ENCODE peak calls at places on chromosomes 3 and 15, in five cellular contexts. One of them, this sample, is unnamed.

GRCh38 chr15:90530250-90531051 is 728 bp downstream of the CRTC3 start:
- DNase-seq in progenitor cell of endocrine pancreas: peak
- DNase-seq in testis: peak
- DNase-seq in MV-4-11: no peak
- DNase-seq in activated CD8-positive, alpha-beta memory T cell treated with anti-CD3 and anti-CD28 coated beads for 48 hours: peak
- DNase-seq in this sample: no peak

GRCh38 chr15:39299506-39300267 is 281.2 kb upstream of the THBS1 start:
- DNase-seq in progenitor cell of endocrine pancreas: no peak
- DNase-seq in testis: no peak
- DNase-seq in MV-4-11: no peak
- DNase-seq in activated CD8-positive, alpha-beta memory T cell treated with anti-CD3 and anti-CD28 coated beads for 48 hours: no peak
- DNase-seq in this sample: no peak

GRCh38 chr3:148756306-148756705 is 58.6 kb downstream of the AGTR1 start:
- DNase-seq in progenitor cell of endocrine pancreas: no peak
- DNase-seq in testis: no peak
- DNase-seq in MV-4-11: peak
- DNase-seq in activated CD8-positive, alpha-beta memory T cell treated with anti-CD3 and anti-CD28 coated beads for 48 hours: no peak
- DNase-seq in this sample: no peak

GRCh38 chr15:39586387-39587171 is 5.7 kb downstream of the THBS1 start:
- DNase-seq in progenitor cell of endocrine pancreas: no peak
- DNase-seq in testis: no peak
- DNase-seq in MV-4-11: no peak
- DNase-seq in activated CD8-positive, alpha-beta memory T cell treated with anti-CD3 and anti-CD28 coated beads for 48 hours: no peak
- DNase-seq in this sample: no peak

GRCh38 chr3:168847293-168847883 is 751.7 kb upstream of the GOLIM4 start:
- DNase-seq in progenitor cell of endocrine pancreas: no peak
- DNase-seq in testis: peak
- DNase-seq in MV-4-11: peak
- DNase-seq in activated CD8-positive, alpha-beta memory T cell treated with anti-CD3 and anti-CD28 coated beads for 48 hours: no peak
- DNase-seq in this sample: no peak

GRCh38 chr3:160355826-160356225 is 43.2 kb downstream of the IFT80 start:
- DNase-seq in progenitor cell of endocrine pancreas: no peak
- DNase-seq in testis: no peak
- DNase-seq in MV-4-11: no peak
- DNase-seq in activated CD8-positive, alpha-beta memory T cell treated with anti-CD3 and anti-CD28 coated beads for 48 hours: no peak
- DNase-seq in this sample: no peak

GRCh38 chr3:113021471-113021870 is 30.7 kb downstream of the GTPBP8 start:
- DNase-seq in progenitor cell of endocrine pancreas: no peak
- DNase-seq in testis: no peak
- DNase-seq in MV-4-11: no peak
- DNase-seq in activated CD8-positive, alpha-beta memory T cell treated with anti-CD3 and anti-CD28 coated beads for 48 hours: no peak
- DNase-seq in this sample: no peak

GRCh38 chr3:130081371-130081881 is at the start of gene ALG1L2:
- DNase-seq in progenitor cell of endocrine pancreas: no peak
- DNase-seq in testis: no peak
- DNase-seq in MV-4-11: no peak
- DNase-seq in activated CD8-positive, alpha-beta memory T cell treated with anti-CD3 and anti-CD28 coated beads for 48 hours: no peak
- DNase-seq in this sample: no peak

GRCh38 chr3:136171097-136171542 is 25.0 kb downstream of the MSL2 start:
- DNase-seq in progenitor cell of endocrine pancreas: no peak
- DNase-seq in testis: no peak
- DNase-seq in MV-4-11: no peak
- DNase-seq in activated CD8-positive, alpha-beta memory T cell treated with anti-CD3 and anti-CD28 coated beads for 48 hours: no peak
- DNase-seq in this sample: no peak

GRCh38 chr3:148513066-148513671 is 184.5 kb upstream of the AGTR1 start:
- DNase-seq in progenitor cell of endocrine pancreas: no peak
- DNase-seq in testis: no peak
- DNase-seq in MV-4-11: no peak
- DNase-seq in activated CD8-positive, alpha-beta memory T cell treated with anti-CD3 and anti-CD28 coated beads for 48 hours: no peak
- DNase-seq in this sample: no peak

GRCh38 chr3:48314542-48314941 is 18.9 kb downstream of the SPINK8 start:
- DNase-seq in progenitor cell of endocrine pancreas: no peak
- DNase-seq in testis: no peak
- DNase-seq in MV-4-11: no peak
- DNase-seq in activated CD8-positive, alpha-beta memory T cell treated with anti-CD3 and anti-CD28 coated beads for 48 hours: no peak
- DNase-seq in this sample: no peak

GRCh38 chr3:120432105-120432860 is 18.5 kb downstream of the FSTL1 start:
- DNase-seq in progenitor cell of endocrine pancreas: no peak
- DNase-seq in testis: no peak
- DNase-seq in MV-4-11: no peak
- DNase-seq in activated CD8-positive, alpha-beta memory T cell treated with anti-CD3 and anti-CD28 coated beads for 48 hours: no peak
- DNase-seq in this sample: no peak

GRCh38 chr3:71421820-71422566 is 161.5 kb downstream of the FOXP1 start:
- DNase-seq in progenitor cell of endocrine pancreas: no peak
- DNase-seq in testis: no peak
- DNase-seq in MV-4-11: peak
- DNase-seq in activated CD8-positive, alpha-beta memory T cell treated with anti-CD3 and anti-CD28 coated beads for 48 hours: no peak
- DNase-seq in this sample: no peak

GRCh38 chr15:92803852-92804609 is 96.1 kb upstream of the CHD2 start:
- DNase-seq in progenitor cell of endocrine pancreas: no peak
- DNase-seq in testis: peak
- DNase-seq in MV-4-11: peak
- DNase-seq in activated CD8-positive, alpha-beta memory T cell treated with anti-CD3 and anti-CD28 coated beads for 48 hours: peak
- DNase-seq in this sample: peak

GRCh38 chr3:74537164-74537563 is 77.3 kb downstream of the CNTN3 start:
- DNase-seq in progenitor cell of endocrine pancreas: no peak
- DNase-seq in testis: no peak
- DNase-seq in MV-4-11: no peak
- DNase-seq in activated CD8-positive, alpha-beta memory T cell treated with anti-CD3 and anti-CD28 coated beads for 48 hours: no peak
- DNase-seq in this sample: no peak

GRCh38 chr3:197024881-197025735 is 4.5 kb downstream of the MELTF start:
- DNase-seq in progenitor cell of endocrine pancreas: no peak
- DNase-seq in testis: no peak
- DNase-seq in MV-4-11: no peak
- DNase-seq in activated CD8-positive, alpha-beta memory T cell treated with anti-CD3 and anti-CD28 coated beads for 48 hours: no peak
- DNase-seq in this sample: no peak

GRCh38 chr3:31014317-31015040 is 120.0 kb upstream of the GADL1 start:
- DNase-seq in progenitor cell of endocrine pancreas: no peak
- DNase-seq in testis: no peak
- DNase-seq in MV-4-11: no peak
- DNase-seq in activated CD8-positive, alpha-beta memory T cell treated with anti-CD3 and anti-CD28 coated beads for 48 hours: no peak
- DNase-seq in this sample: no peak

This sample was measured in omental fat pad.